ENCODE peak calls at places on chromosomes 11 and 22, in seven cellular contexts. Y, O, X, K, H, R and D are unnamed samples.

GRCh38 chr11:20111871-20112270 is 48.4 kb downstream of the DBX1 start:
- DNase-seq in Y (no peak), O (no peak), X (no peak), K (no peak), H (no peak), R (no peak), D (no peak)

GRCh38 chr11:10809373-10810199 is 860 bp upstream of the EIF4G2 start:
- DNase-seq in Y (peak), O (no peak), X (peak), K (no peak), H (peak), R (peak), D (peak)

GRCh38 chr11:22331771-22332170 is 6.4 kb upstream of the SLC17A6 start:
- DNase-seq in Y (no peak), O (no peak), X (no peak), K (no peak), H (no peak), R (no peak), D (no peak)

GRCh38 chr22:41302016-41302767 is 867 bp downstream of the ZC3H7B start:
- DNase-seq in Y (no peak), O (no peak), X (no peak), K (no peak), H (no peak), R (no peak), D (no peak)

GRCh38 chr11:76621866-76622265 is 48.7 kb downstream of the LRRC32 start:
- DNase-seq in Y (no peak), O (no peak), X (peak), K (no peak), H (no peak), R (no peak), D (no peak)

GRCh38 chr22:43563571-43563970 is 151.8 kb downstream of the MPPED1 start:
- DNase-seq in Y (no peak), O (no peak), X (no peak), K (no peak), H (no peak), R (no peak), D (no peak)

GRCh38 chr11:33387586-33387985 is 130.4 kb downstream of the HIPK3 start:
- DNase-seq in Y (no peak), O (no peak), X (no peak), K (no peak), H (no peak), R (no peak), D (no peak)

GRCh38 chr11:17238377-17238776 is 30.6 kb upstream of the PIK3C2A start:
- DNase-seq in Y (peak), O (no peak), X (no peak), K (no peak), H (no peak), R (no peak), D (no peak)

GRCh38 chr11:95299078-95299611 is 68.1 kb upstream of the SESN3 start:
- DNase-seq in Y (no peak), O (no peak), X (no peak), K (no peak), H (no peak), R (no peak), D (no peak)

GRCh38 chr11:72724851-72725730 is 27.1 kb downstream of the ARAP1 start:
- DNase-seq in Y (peak), O (no peak), X (peak), K (peak), H (peak), R (peak), D (peak)

GRCh38 chr11:74055938-74056337 is 47.1 kb upstream of the UCP3 start:
- DNase-seq in Y (peak), O (no peak), X (peak), K (peak), H (no peak), R (no peak), D (no peak)

GRCh38 chr11:66339163-66339675 is 3.0 kb upstream of the RIN1 start:
- DNase-seq in Y (peak), O (no peak), X (no peak), K (no peak), H (no peak), R (no peak), D (no peak)

DNA sequence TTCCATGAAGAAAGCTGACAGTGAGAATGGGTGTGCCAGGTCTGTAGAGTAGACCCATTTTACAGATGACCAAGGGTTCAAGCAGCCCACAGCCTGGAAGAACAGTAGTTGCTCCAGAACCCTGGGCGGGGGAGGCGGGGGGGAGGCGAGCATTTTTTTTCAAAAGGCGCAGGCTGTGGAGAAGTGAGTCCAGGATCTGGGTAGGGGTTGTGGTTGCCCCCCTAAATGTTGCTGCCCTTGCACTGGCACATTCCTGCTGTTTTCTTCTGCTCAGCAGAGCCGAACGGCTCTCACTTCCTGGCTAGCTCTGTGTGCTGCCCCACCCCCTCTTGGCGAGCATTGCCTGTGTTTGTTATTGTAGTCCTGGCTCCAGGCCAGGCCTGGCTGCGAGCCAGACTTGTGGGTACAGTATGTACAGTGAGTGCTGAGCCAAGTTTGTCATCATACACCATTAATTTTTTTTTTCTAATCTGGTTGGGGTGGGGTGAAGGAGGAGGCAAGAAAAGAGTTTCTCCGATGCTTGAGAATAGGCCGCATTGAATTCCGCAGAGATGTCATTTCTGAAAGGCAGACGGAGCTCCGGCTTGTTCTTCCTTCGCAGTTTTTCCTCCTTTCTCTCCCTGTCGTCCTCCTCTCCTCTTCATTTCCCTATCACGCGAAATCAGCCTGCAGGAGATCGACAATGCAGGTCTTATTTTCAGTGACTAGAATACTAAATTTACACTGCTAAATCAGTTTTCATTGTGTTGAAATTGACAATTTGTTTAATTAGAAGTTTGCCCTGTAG is 100.5 kb downstream of the ZBTB16 start:
- DNase-seq in Y (peak), O (peak), X (peak), K (peak), H (peak), R (peak), D (peak)
- TF ChIP-seq CTCF in Y (no peak), O (no peak), X (no peak), K (no peak), H (peak), R (no peak), D (no peak)

GRCh38 chr11:116984589-116984988 is 113.6 kb downstream of the SIK3 start:
- DNase-seq in Y (peak), O (no peak), X (peak), K (no peak), H (no peak), R (no peak), D (no peak)
- H3K27ac ChIP-seq in Y (peak), O (peak), X (peak), K (peak), H (peak), R (peak), D (peak)

GRCh38 chr22:22720201-22720723 is 75.8 kb downstream of the GGTLC2 start:
- DNase-seq in Y (no peak), O (no peak), X (peak), K (no peak), H (no peak), R (peak), D (peak)
- TF ChIP-seq CTCF in Y (peak), O (no peak), X (peak), K (no peak), H (no peak), R (peak), D (peak)

DNA sequence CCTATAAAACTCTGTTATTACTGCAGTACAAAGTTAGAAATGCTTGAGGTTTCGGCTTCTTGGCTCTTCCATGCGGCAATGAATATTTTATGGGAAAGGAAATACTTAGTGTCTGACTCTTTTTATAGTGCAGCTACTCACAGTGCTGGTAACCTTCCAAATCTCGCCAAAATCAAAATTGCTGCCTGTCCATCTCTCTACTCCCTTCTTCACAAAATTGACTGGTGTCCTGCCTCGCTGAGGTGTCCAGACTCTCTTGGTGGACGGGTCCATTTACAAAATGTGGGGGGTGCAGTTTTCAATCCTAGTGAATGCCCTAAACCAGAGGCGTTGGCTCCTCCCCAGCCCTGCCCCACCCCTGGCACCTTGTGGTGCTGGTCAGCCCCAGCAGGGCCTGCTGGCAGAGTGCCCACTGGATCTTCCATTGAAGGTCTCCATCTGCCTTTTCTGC is 73.5 kb downstream of the ZBTB16 start:
- DNase-seq in Y (no peak), O (no peak), X (no peak), K (peak), H (peak), R (no peak), D (peak)
- H3K27ac ChIP-seq in Y (no peak), O (peak), X (no peak), K (peak), H (peak), R (no peak), D (peak)

DNA sequence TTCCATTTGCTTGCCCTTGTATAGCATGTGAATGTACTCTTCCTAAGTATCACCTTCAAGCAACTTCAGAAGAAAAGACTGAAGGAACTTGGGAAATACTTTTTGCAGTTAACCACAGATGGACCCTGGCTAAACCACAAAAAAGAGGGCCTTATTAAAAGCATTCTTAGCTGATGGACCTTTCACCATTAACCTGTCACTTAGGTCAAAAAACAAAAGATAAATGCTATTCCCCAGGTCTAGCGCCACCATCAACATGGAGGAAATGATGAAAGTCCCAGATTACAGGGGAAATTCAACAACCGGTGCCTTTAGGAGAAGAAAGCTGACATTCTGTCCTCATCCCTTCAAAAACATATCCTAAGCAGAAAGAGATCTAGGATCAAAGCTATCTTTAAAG is 29.5 kb downstream of the STK33 start:
- DNase-seq in Y (no peak), O (no peak), X (no peak), K (no peak), H (no peak), R (no peak), D (no peak)
- TF ChIP-seq CTCF in Y (no peak), O (no peak), X (no peak), K (no peak), H (no peak), R (no peak), D (no peak)

DNA sequence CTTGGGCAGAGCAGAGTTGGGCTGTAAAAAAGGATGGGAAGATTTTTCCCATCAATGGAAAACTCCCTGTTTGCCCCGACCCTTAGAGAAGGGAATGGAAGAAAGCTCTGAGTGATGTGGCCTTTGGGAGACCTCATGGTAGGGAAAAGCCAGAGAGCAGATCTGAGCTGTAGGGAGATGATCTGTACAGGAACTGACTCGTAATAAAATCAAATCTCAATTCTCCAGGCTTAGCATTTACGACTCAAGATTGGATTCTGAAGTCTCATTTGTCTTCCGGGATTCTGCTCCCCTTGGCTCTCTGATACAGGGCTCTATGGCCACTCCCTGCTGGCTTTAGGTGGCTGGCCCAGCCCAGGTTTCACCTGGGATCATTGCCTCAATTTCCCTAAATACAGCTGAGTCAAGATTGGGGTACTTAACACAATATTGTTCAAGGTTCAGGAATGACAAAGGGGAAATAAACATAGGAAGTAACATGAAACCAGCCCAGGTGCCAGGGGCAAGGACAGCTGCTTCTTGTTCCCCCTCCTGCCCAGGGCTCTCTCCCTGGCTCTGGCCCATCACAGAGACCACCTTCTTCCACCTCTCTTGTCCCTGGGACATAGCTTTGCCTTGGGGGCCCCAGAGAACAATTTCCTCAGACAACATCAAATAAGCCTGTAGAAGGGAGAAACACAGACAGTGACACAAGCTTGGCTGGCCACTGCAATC is 38.4 kb upstream of the THY1 start:
- DNase-seq in Y (peak), O (peak), X (no peak), K (no peak), H (no peak), R (no peak), D (no peak)
- H3K27ac ChIP-seq in Y (no peak), O (peak), X (peak), K (peak), H (no peak), R (no peak), D (no peak)